ENCODE peak calls at places on chromosomes 2 and 18, in nine cellular contexts. One of them, this sample, is unnamed.

GRCh38 chr2:98510322-98510662 is 65.6 kb downstream of the INPP4A start:
- DNase-seq in bronchial epithelial cell: no peak
- DNase-seq in naive B cell: no peak
- DNase-seq in CD4-positive, alpha-beta T cell: no peak
- DNase-seq in NCI-H2081 treated with DMSO at 0.1 percent for 48 hours: no peak
- DNase-seq in A549: no peak
- DNase-seq in NCI-H510A treated with DMSO at 0.1 percent for 48 hours: no peak
- DNase-seq in left ventricle myocardium inferior: no peak
- DNase-seq in brain microvascular endothelial cell: no peak
- DNase-seq in this sample: no peak

GRCh38 chr2:147679664-147680502 is 164.9 kb upstream of the ACVR2A start:
- DNase-seq in bronchial epithelial cell: no peak
- DNase-seq in naive B cell: no peak
- DNase-seq in CD4-positive, alpha-beta T cell: no peak
- DNase-seq in NCI-H2081 treated with DMSO at 0.1 percent for 48 hours: peak
- DNase-seq in A549: no peak
- DNase-seq in NCI-H510A treated with DMSO at 0.1 percent for 48 hours: peak
- DNase-seq in left ventricle myocardium inferior: no peak
- DNase-seq in brain microvascular endothelial cell: no peak
- DNase-seq in this sample: no peak

GRCh38 chr18:58785171-58785805 is 79.4 kb upstream of the ZNF532 start:
- DNase-seq in bronchial epithelial cell: peak
- DNase-seq in naive B cell: no peak
- DNase-seq in CD4-positive, alpha-beta T cell: no peak
- DNase-seq in NCI-H2081 treated with DMSO at 0.1 percent for 48 hours: no peak
- DNase-seq in A549: peak
- DNase-seq in NCI-H510A treated with DMSO at 0.1 percent for 48 hours: no peak
- DNase-seq in left ventricle myocardium inferior: no peak
- DNase-seq in brain microvascular endothelial cell: peak
- DNase-seq in this sample: peak

GRCh38 chr18:65753520-65753919 is 2.7 kb downstream of the CDH7 start:
- DNase-seq in bronchial epithelial cell: peak
- DNase-seq in naive B cell: no peak
- DNase-seq in CD4-positive, alpha-beta T cell: no peak
- DNase-seq in NCI-H2081 treated with DMSO at 0.1 percent for 48 hours: peak
- DNase-seq in A549: no peak
- DNase-seq in NCI-H510A treated with DMSO at 0.1 percent for 48 hours: peak
- DNase-seq in left ventricle myocardium inferior: no peak
- DNase-seq in brain microvascular endothelial cell: no peak
- DNase-seq in this sample: peak

GRCh38 chr18:48330016-48330991 is 78.9 kb downstream of the ZBTB7C start:
- DNase-seq in bronchial epithelial cell: peak
- DNase-seq in naive B cell: no peak
- DNase-seq in CD4-positive, alpha-beta T cell: no peak
- DNase-seq in NCI-H2081 treated with DMSO at 0.1 percent for 48 hours: no peak
- DNase-seq in A549: peak
- DNase-seq in NCI-H510A treated with DMSO at 0.1 percent for 48 hours: peak
- DNase-seq in left ventricle myocardium inferior: no peak
- DNase-seq in brain microvascular endothelial cell: peak
- DNase-seq in this sample: peak

GRCh38 chr2:149562304-149562703 is 25.3 kb downstream of the MMADHC start:
- DNase-seq in bronchial epithelial cell: no peak
- DNase-seq in naive B cell: no peak
- DNase-seq in CD4-positive, alpha-beta T cell: no peak
- DNase-seq in NCI-H2081 treated with DMSO at 0.1 percent for 48 hours: no peak
- DNase-seq in A549: no peak
- DNase-seq in NCI-H510A treated with DMSO at 0.1 percent for 48 hours: peak
- DNase-seq in left ventricle myocardium inferior: no peak
- DNase-seq in brain microvascular endothelial cell: peak
- DNase-seq in this sample: peak

GRCh38 chr2:201152999-201153398 is 29.9 kb upstream of the CASP10 start:
- DNase-seq in bronchial epithelial cell: no peak
- DNase-seq in naive B cell: no peak
- DNase-seq in CD4-positive, alpha-beta T cell: no peak
- DNase-seq in NCI-H2081 treated with DMSO at 0.1 percent for 48 hours: no peak
- DNase-seq in A549: no peak
- DNase-seq in NCI-H510A treated with DMSO at 0.1 percent for 48 hours: no peak
- DNase-seq in left ventricle myocardium inferior: no peak
- DNase-seq in brain microvascular endothelial cell: no peak
- DNase-seq in this sample: no peak

GRCh38 chr2:199136681-199137080 is 321.1 kb downstream of the SATB2 start:
- DNase-seq in bronchial epithelial cell: peak
- DNase-seq in naive B cell: no peak
- DNase-seq in CD4-positive, alpha-beta T cell: no peak
- DNase-seq in NCI-H2081 treated with DMSO at 0.1 percent for 48 hours: no peak
- DNase-seq in A549: no peak
- DNase-seq in NCI-H510A treated with DMSO at 0.1 percent for 48 hours: no peak
- DNase-seq in left ventricle myocardium inferior: no peak
- DNase-seq in brain microvascular endothelial cell: peak
- DNase-seq in this sample: peak

GRCh38 chr2:172991036-172991435 is 84.6 kb upstream of the MAP3K20 start:
- DNase-seq in bronchial epithelial cell: no peak
- DNase-seq in naive B cell: no peak
- DNase-seq in CD4-positive, alpha-beta T cell: no peak
- DNase-seq in NCI-H2081 treated with DMSO at 0.1 percent for 48 hours: no peak
- DNase-seq in A549: no peak
- DNase-seq in NCI-H510A treated with DMSO at 0.1 percent for 48 hours: no peak
- DNase-seq in left ventricle myocardium inferior: no peak
- DNase-seq in brain microvascular endothelial cell: no peak
- DNase-seq in this sample: no peak

GRCh38 chr2:120177011-120177621 is 46.1 kb downstream of the TMEM185B start:
- DNase-seq in bronchial epithelial cell: peak
- DNase-seq in naive B cell: peak
- DNase-seq in CD4-positive, alpha-beta T cell: peak
- DNase-seq in NCI-H2081 treated with DMSO at 0.1 percent for 48 hours: no peak
- DNase-seq in A549: no peak
- DNase-seq in NCI-H510A treated with DMSO at 0.1 percent for 48 hours: no peak
- DNase-seq in left ventricle myocardium inferior: peak
- DNase-seq in brain microvascular endothelial cell: no peak
- DNase-seq in this sample: no peak

GRCh38 chr18:12046046-12046750 is 47.4 kb upstream of the ANKRD62 start:
- DNase-seq in bronchial epithelial cell: no peak
- DNase-seq in naive B cell: no peak
- DNase-seq in CD4-positive, alpha-beta T cell: no peak
- DNase-seq in NCI-H2081 treated with DMSO at 0.1 percent for 48 hours: no peak
- DNase-seq in A549: no peak
- DNase-seq in NCI-H510A treated with DMSO at 0.1 percent for 48 hours: no peak
- DNase-seq in left ventricle myocardium inferior: no peak
- DNase-seq in brain microvascular endothelial cell: no peak
- DNase-seq in this sample: no peak

GRCh38 chr2:158902005-158902398 is 66.4 kb upstream of the TANC1 start:
- DNase-seq in bronchial epithelial cell: no peak
- DNase-seq in naive B cell: no peak
- DNase-seq in CD4-positive, alpha-beta T cell: no peak
- DNase-seq in NCI-H2081 treated with DMSO at 0.1 percent for 48 hours: no peak
- DNase-seq in A549: no peak
- DNase-seq in NCI-H510A treated with DMSO at 0.1 percent for 48 hours: no peak
- DNase-seq in left ventricle myocardium inferior: no peak
- DNase-seq in brain microvascular endothelial cell: no peak
- DNase-seq in this sample: no peak

GRCh38 chr2:31125918-31126695 is 12.1 kb downstream of the GALNT14 start:
- DNase-seq in bronchial epithelial cell: no peak
- DNase-seq in naive B cell: no peak
- DNase-seq in CD4-positive, alpha-beta T cell: no peak
- DNase-seq in NCI-H2081 treated with DMSO at 0.1 percent for 48 hours: no peak
- DNase-seq in A549: no peak
- DNase-seq in NCI-H510A treated with DMSO at 0.1 percent for 48 hours: no peak
- DNase-seq in left ventricle myocardium inferior: no peak
- DNase-seq in brain microvascular endothelial cell: peak
- DNase-seq in this sample: peak